ENCODE peak calls at places on chromosomes 12 and 14, in ten cellular contexts. V is breast epithelium, P is K562, C is stomach, D is upper lobe of left lung, A is HepG2, I is prostate gland, X is Panc1, M is transverse colon, Z is HCT116. Y is an unnamed sample.

GRCh38 chr12:83161451-83161850 is 474.7 kb downstream of the TMTC2 start:
- DNase-seq in V (no peak), P (no peak), C (no peak), D (no peak), A (no peak), I (no peak), X (no peak), M (no peak), Z (no peak), Y (no peak)

GRCh38 chr14:55928316-55928715 is 189.9 kb upstream of the PELI2 start:
- DNase-seq in V (no peak), P (no peak), C (no peak), D (no peak), A (no peak), I (no peak), X (no peak), M (no peak), Z (no peak), Y (no peak)

GRCh38 chr12:124517260-124518050 is 50.0 kb downstream of the NCOR2 start:
- DNase-seq in V (peak; percentile 89), P (no peak), C (peak; percentile 92), D (peak; percentile 83), A (no peak), I (peak; percentile 92), X (no peak), M (peak; percentile 70), Z (no peak), Y (no peak)

GRCh38 chr14:104349950-104350349 is 211.6 kb downstream of the KIF26A start:
- DNase-seq in V (no peak), P (no peak), C (peak; percentile 24), D (peak; percentile 14), A (no peak), I (no peak), X (no peak), M (peak; percentile 5), Z (no peak), Y (no peak)

GRCh38 chr14:91286530-91286937 is 42.0 kb upstream of the GPR68 start:
- DNase-seq in V (peak; percentile 65), P (peak; percentile 73), C (peak; percentile 82), D (peak; percentile 76), A (peak; percentile 58), I (peak; percentile 75), X (peak; percentile 38), M (peak; percentile 77), Z (peak; percentile 49), Y (peak; percentile 88)

GRCh38 chr12:104718581-104718980 is 239.5 kb downstream of the SLC41A2 start:
- DNase-seq in V (no peak), P (no peak), C (no peak), D (peak; percentile 59), A (no peak), I (no peak), X (no peak), M (no peak), Z (no peak), Y (no peak)

GRCh38 chr14:100015251-100015655 is 50.0 kb upstream of the EVL start:
- DNase-seq in V (no peak), P (peak; percentile 25), C (no peak), D (peak; percentile 41), A (no peak), I (no peak), X (no peak), M (no peak), Z (no peak), Y (no peak)

GRCh38 chr12:104682790-104683279 is 226.1 kb downstream of the CHST11 start:
- DNase-seq in V (no peak), P (no peak), C (no peak), D (peak; percentile 70), A (no peak), I (no peak), X (no peak), M (no peak), Z (no peak), Y (no peak)

GRCh38 chr14:105748204-105748578 is 221.8 kb downstream of the TMEM121 start:
- DNase-seq in V (peak; percentile 14), P (no peak), C (no peak), D (no peak), A (no peak), I (no peak), X (no peak), M (no peak), Z (no peak), Y (peak; percentile 67)

GRCh38 chr12:80058586-80058985 is 40.8 kb upstream of the OTOGL start:
- DNase-seq in V (no peak), P (no peak), C (no peak), D (no peak), A (no peak), I (no peak), X (no peak), M (no peak), Z (no peak), Y (no peak)

GRCh38 chr12:80056232-80056631 is 43.1 kb upstream of the OTOGL start:
- DNase-seq in V (no peak), P (no peak), C (no peak), D (no peak), A (no peak), I (no peak), X (no peak), M (no peak), Z (no peak), Y (no peak)

GRCh38 chr12:80059875-80060274 is 39.5 kb upstream of the OTOGL start:
- DNase-seq in V (no peak), P (no peak), C (no peak), D (no peak), A (no peak), I (no peak), X (no peak), M (no peak), Z (no peak), Y (no peak)

GRCh38 chr12:80053048-80053790 is 46.1 kb upstream of the OTOGL start:
- DNase-seq in V (peak; percentile 31), P (no peak), C (peak; percentile 40), D (peak; percentile 23), A (no peak), I (peak; percentile 56), X (no peak), M (peak; percentile 54), Z (no peak), Y (no peak)

GRCh38 chr12:80056845-80057244 is 42.5 kb upstream of the OTOGL start:
- DNase-seq in V (no peak), P (no peak), C (peak; percentile 77), D (no peak), A (no peak), I (no peak), X (no peak), M (no peak), Z (no peak), Y (no peak)
- TF ChIP-seq POLR2AphosphoS5 in V (no peak), P (no peak), C (peak; percentile 23), D (no peak), A (no peak), I (peak; percentile 9), X (no peak), M (no peak), Z (no peak), Y (no peak)

DNA sequence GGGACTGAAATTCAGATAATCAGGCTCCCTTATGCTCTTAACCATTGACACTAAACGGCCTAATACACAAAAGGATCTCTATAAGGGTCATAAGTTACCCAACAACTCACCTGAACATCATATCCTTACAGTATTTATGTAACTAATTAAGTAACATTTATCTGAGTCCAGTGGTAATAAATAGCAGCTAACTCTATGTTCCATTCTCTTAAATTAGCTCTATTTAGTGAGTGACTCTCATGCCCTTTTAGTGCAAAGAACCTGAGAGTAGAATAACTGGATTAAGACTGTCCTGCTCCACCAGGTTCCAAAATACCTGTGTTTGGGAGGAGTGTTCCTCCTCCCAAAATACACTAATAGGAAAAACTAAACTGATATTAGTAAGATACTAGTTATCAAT is 9.8 kb downstream of the SCAF11 start:
- DNase-seq in V (no peak), P (no peak), C (no peak), D (no peak), A (no peak), I (no peak), X (no peak), M (no peak), Z (no peak), Y (no peak)
- H3K36me3 ChIP-seq in V (no peaks in the 10 kb centered on the region), P (peaks cover 22% of the 10 kb centered on the region), C (no peaks in the 10 kb centered on the region), D (no peaks in the 10 kb centered on the region), A (no peaks in the 10 kb centered on the region), I (no peaks in the 10 kb centered on the region), X (peaks cover 2% of the 10 kb centered on the region), M (no peaks in the 10 kb centered on the region), Z (no peaks in the 10 kb centered on the region), Y (no peaks in the 10 kb centered on the region)

DNA sequence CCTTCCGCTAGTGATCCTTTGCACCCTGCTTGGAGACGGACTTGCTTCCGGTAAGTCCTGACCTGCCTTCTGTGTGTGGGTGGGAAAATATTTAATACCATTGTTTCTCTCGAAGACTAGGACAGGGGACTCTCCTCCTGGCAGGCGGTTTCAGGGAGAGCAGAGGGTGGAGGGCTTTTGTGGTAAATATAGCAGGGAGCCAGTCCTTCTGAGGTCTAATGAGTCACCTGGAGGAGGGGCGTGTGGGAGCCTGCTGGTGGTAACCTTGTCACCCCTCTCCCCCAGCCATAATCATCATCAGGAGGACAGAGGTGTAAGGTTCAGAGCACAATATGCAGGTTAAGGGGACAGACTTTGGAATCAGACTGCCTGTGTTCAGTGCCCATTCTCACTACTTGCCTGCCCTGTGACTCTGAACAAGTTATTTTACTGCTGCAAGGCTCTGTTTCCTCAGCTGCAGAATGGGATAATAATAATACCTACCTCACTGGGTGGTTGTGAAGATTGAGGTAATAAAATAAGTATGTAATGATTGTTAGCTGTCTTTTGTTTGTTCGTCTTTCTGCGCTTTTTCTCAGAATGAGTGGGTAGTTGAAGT is 47.4 kb downstream of the SUSD6 start:
- DNase-seq in V (no peak), P (peak; percentile 55), C (no peak), D (no peak), A (peak; percentile 64), I (no peak), X (no peak), M (no peak), Z (no peak), Y (no peak)
- H3K4me1 ChIP-seq in V (peaks cover 59% of the 10 kb centered on the region), P (peaks cover 7% of the 10 kb centered on the region), C (peaks cover 66% of the 10 kb centered on the region), D (peaks cover 80% of the 10 kb centered on the region), A (peaks cover 82% of the 10 kb centered on the region), I (peaks cover 31% of the 10 kb centered on the region), X (peaks cover 18% of the 10 kb centered on the region), M (peaks cover 37% of the 10 kb centered on the region), Z (peaks cover 17% of the 10 kb centered on the region), Y (peaks cover 100% of the 10 kb centered on the region)

GRCh38 chr14:68856572-68856971 is 63.7 kb upstream of the ZFP36L1 start:
- DNase-seq in V (no peak), P (no peak), C (no peak), D (no peak), A (no peak), I (no peak), X (no peak), M (no peak), Z (no peak), Y (no peak)
- TF ChIP-seq POLR2AphosphoS5 in V (no peak), P (no peak), C (no peak), D (no peak), A (no peak), I (no peak), X (no peak), M (peak; percentile 75), Z (no peak), Y (no peak)

DNA sequence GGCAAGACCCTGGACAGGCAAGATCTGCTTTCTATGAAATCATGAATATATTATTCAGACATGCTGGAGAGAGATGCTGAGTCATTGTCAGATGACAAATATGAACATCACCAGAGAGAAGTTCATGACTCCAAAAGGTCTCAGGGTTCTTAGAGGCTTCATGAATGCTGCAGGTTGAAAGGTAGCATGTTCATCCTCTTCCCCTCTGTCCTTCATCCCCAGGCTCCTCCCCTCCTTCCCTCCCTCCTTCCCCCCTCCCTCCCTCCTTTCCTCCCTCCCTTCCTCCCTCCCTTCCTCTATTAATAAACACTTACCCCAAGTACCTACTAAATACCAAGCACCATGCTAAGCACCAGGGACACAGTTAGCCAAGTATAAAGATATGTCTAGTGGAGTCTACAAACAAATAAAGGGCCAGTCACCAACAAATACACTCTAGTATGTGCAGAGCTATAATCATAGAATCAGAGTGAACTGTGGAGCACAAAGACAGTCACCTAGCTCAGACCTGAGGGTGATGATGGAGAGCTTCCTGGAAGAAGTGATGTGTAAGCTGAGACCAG is 46.2 kb downstream of the RPH3A start:
- DNase-seq in V (no peak), P (no peak), C (no peak), D (no peak), A (peak; percentile 14), I (no peak), X (no peak), M (no peak), Z (no peak), Y (no peak)
- H3K36me3 ChIP-seq in V (no peaks in the 10 kb centered on the region), P (no peaks in the 10 kb centered on the region), C (no peaks in the 10 kb centered on the region), D (no peaks in the 10 kb centered on the region), A (no peaks in the 10 kb centered on the region), I (no peaks in the 10 kb centered on the region), X (no peaks in the 10 kb centered on the region), M (no peaks in the 10 kb centered on the region), Z (no peaks in the 10 kb centered on the region), Y (no peaks in the 10 kb centered on the region)